ENCODE peak calls at places on chromosomes 11 and 22, in seven cellular contexts. Z is epithelial cell of esophagus; W is activated naive CD4-positive, alpha-beta T cell; C is PC-9; D is body of pancreas; O is AG04449; Y is ACHN. S is an unnamed sample.
A peak's percentile ranks its signal among the peaks of the same experiment; 100 is the strongest.

GRCh38 chr11:117465236-117465997 is 137.8 kb downstream of the CEP164 start:
- DNase-seq in D (no peak), W (no peak), Z (no peak), O (no peak), C (no peak), Y (no peak), S (no peak)

GRCh38 chr11:110712643-110713468 is 619 bp upstream of the ARHGAP20 start:
- DNase-seq in C (no peak), W (no peak), Y (no peak), O (no peak), Z (peak; percentile 29), D (no peak), S (no peak)

GRCh38 chr11:13525257-13525656 is 29.5 kb upstream of the PTH start:
- DNase-seq in Z (no peak), O (no peak), W (no peak), D (no peak), Y (no peak), C (no peak), S (no peak)

GRCh38 chr11:73399159-73400090 is 23.2 kb downstream of the RELT start:
- DNase-seq in Y (no peak), O (no peak), W (no peak), Z (no peak), D (no peak), C (no peak), S (no peak)

GRCh38 chr22:44026630-44027511 is 2.8 kb downstream of the PARVB start:
- DNase-seq in W (no peak), O (no peak), D (peak; percentile 24), Y (no peak), C (no peak), Z (no peak), S (no peak)

GRCh38 chr22:41447435-41448188 is 1.0 kb upstream of the TOB2 start:
- DNase-seq in C (peak; percentile 61), Y (peak; percentile 59), W (peak; percentile 46), Z (peak; percentile 55), O (no peak), D (peak; percentile 68), S (peak; percentile 63)

GRCh38 chr22:19082793-19083192 is 39.4 kb downstream of the DGCR2 start:
- DNase-seq in W (no peak), O (no peak), D (no peak), Y (no peak), Z (no peak), C (no peak), S (no peak)

GRCh38 chr11:103587951-103588788 is 448.3 kb upstream of the DDI1 start:
- DNase-seq in Z (peak; percentile 54), O (no peak), D (no peak), C (no peak), Y (no peak), W (no peak), S (no peak)

GRCh38 chr11:19091366-19091765 is 25.6 kb upstream of the ZDHHC13 start:
- DNase-seq in O (no peak), Z (peak; percentile 83), D (no peak), W (no peak), C (no peak), Y (no peak), S (no peak)

GRCh38 chr11:116329354-116330090 is 443.3 kb downstream of the BUD13 start:
- DNase-seq in Z (no peak), Y (no peak), D (no peak), O (no peak), W (no peak), C (no peak), S (no peak)

GRCh38 chr22:35835267-35835997 is 117.8 kb downstream of the APOL5 start:
- DNase-seq in D (no peak), W (no peak), Y (no peak), C (no peak), O (no peak), Z (peak; percentile 70), S (peak; percentile 62)

GRCh38 chr11:86629070-86629706 is 43.2 kb downstream of the ME3 start:
- DNase-seq in O (no peak), D (peak; percentile 31), W (no peak), Y (no peak), C (no peak), Z (no peak), S (no peak)

GRCh38 chr11:130979386-130979972 is 63.2 kb upstream of the SNX19 start:
- DNase-seq in Y (peak; percentile 27), O (no peak), C (no peak), Z (peak; percentile 72), W (no peak), D (no peak), S (peak; percentile 53)

GRCh38 chr11:120121914-120122473 is 15.9 kb downstream of the TRIM29 start:
- DNase-seq in Y (no peak), D (peak; percentile 20), W (no peak), Z (peak; percentile 94), C (peak; percentile 91), O (no peak), S (peak; percentile 60)

GRCh38 chr22:42632096-42632495 is 8.3 kb downstream of the ATP5MGL start:
- DNase-seq in O (no peak), Y (no peak), D (no peak), W (no peak), Z (no peak), C (no peak), S (no peak)

GRCh38 chr22:30875481-30876215 is 92.9 kb downstream of the MORC2 start:
- DNase-seq in C (no peak), Z (no peak), D (no peak), W (no peak), Y (no peak), O (no peak), S (no peak)

GRCh38 chr11:124470516-124471231 is 25.2 kb upstream of the OR8B8 start:
- DNase-seq in C (no peak), Z (no peak), Y (no peak), D (no peak), O (no peak), W (no peak), S (no peak)

GRCh38 chr11:90208857-90209256 is 14.0 kb downstream of the CHORDC1 start:
- DNase-seq in O (no peak), W (no peak), C (no peak), Z (no peak), Y (no peak), D (no peak), S (no peak)

S was measured in MCF 10A.